ENCODE peak calls at places on chromosomes 3 and 15, in four cellular contexts. Y, M, Z and E are unnamed samples.

GRCh38 chr3:13715961-13716360 is 163.9 kb downstream of the WNT7A start:
- DNase-seq in M (peak), Y (no peak), Z (no peak), E (no peak)

GRCh38 chr15:63502137-63502801 is 2.1 kb upstream of the USP3 start:
- DNase-seq in Y (no peak), Z (peak), M (no peak), E (no peak)

GRCh38 chr3:146968204-146968651 is 363.1 kb upstream of the PLSCR5 start:
- DNase-seq in Y (no peak), M (no peak), Z (peak), E (no peak)

GRCh38 chr3:53354945-53355498 is 7.7 kb upstream of the DCP1A start:
- DNase-seq in Z (peak), Y (no peak), M (no peak), E (no peak)

GRCh38 chr3:111846717-111847116 is 12.3 kb upstream of the PHLDB2 start:
- DNase-seq in M (no peak), Z (peak), Y (no peak), E (no peak)

GRCh38 chr3:158528306-158528705 is 42.7 kb upstream of the MLF1 start:
- DNase-seq in Z (no peak), Y (no peak), M (peak), E (no peak)

GRCh38 chr3:111963424-111963823 is 15.4 kb upstream of the ABHD10 start:
- DNase-seq in Z (peak), Y (no peak), M (no peak), E (no peak)

GRCh38 chr15:85725019-85725418 is 69.7 kb downstream of the KLHL25 start:
- DNase-seq in M (no peak), Z (no peak), Y (no peak), E (no peak)

GRCh38 chr3:146071636-146072035 is 89.3 kb downstream of the PLOD2 start:
- DNase-seq in Y (no peak), M (no peak), Z (peak), E (no peak)

GRCh38 chr15:77493324-77493907 is 72.7 kb downstream of the HMG20A start:
- DNase-seq in M (no peak), Y (no peak), Z (no peak), E (peak)

GRCh38 chr3:103055021-103055420 is 620.2 kb downstream of the ZPLD1 start:
- DNase-seq in M (no peak), Y (no peak), Z (no peak), E (no peak)

GRCh38 chr3:127954642-127955041 is 39.6 kb downstream of the KBTBD12 start:
- DNase-seq in M (no peak), Y (no peak), Z (no peak), E (no peak)

GRCh38 chr15:100623301-100623700 is 20.9 kb downstream of the ASB7 start:
- DNase-seq in M (no peak), Z (peak), Y (no peak), E (no peak)

GRCh38 chr3:184366619-184367321 is 5.3 kb downstream of the POLR2H start:
- DNase-seq in Z (no peak), M (no peak), Y (no peak), E (no peak)

GRCh38 chr3:22685598-22685997 is 517.5 kb upstream of the UBE2E2 start:
- DNase-seq in Z (peak), M (no peak), Y (no peak), E (no peak)

GRCh38 chr3:131705558-131706051 is 202.8 kb upstream of the MRPL3 start:
- DNase-seq in Z (peak), Y (no peak), M (no peak), E (no peak)

GRCh38 chr3:152317184-152317583 is 48.5 kb downstream of the MBNL1 start:
- DNase-seq in M (no peak), Z (no peak), Y (no peak), E (no peak)

GRCh38 chr3:85298032-85298431 is 339.2 kb downstream of the CADM2 start:
- DNase-seq in Z (no peak), Y (no peak), M (no peak), E (no peak)

GRCh38 chr3:197730200-197730599 is 6.5 kb downstream of the RUBCN start:
- DNase-seq in Y (peak), M (no peak), Z (peak), E (no peak)

GRCh38 chr15:99476413-99477222 is 89.2 kb upstream of the MEF2A start:
- DNase-seq in Y (peak), Z (peak), M (peak), E (peak)

GRCh38 chr3:53525765-53526761 is 31.7 kb downstream of the CACNA1D start:
- DNase-seq in M (no peak), Y (no peak), Z (no peak), E (no peak)

GRCh38 chr3:123584284-123584987 is 417 bp downstream of the HACD2 start:
- DNase-seq in Z (peak), M (peak), Y (no peak), E (no peak)

GRCh38 chr15:74144153-74144775 is 13.9 kb downstream of the ISLR2 start:
- DNase-seq in Z (no peak), M (no peak), Y (no peak), E (no peak)

GRCh38 chr3:46934067-46934466 is 42.5 kb downstream of the CCDC12 start:
- DNase-seq in M (peak), Z (no peak), Y (no peak), E (no peak)

GRCh38 chr3:30282052-30282708 is 324.2 kb upstream of the TGFBR2 start:
- DNase-seq in Y (no peak), Z (peak), M (no peak), E (no peak)

GRCh38 chr3:42226470-42227425 is 39.2 kb downstream of the CCK start:
- DNase-seq in M (no peak), Z (peak), Y (no peak), E (no peak)

GRCh38 chr3:122786067-122786466 is 7.6 kb downstream of the HSPBAP1 start:
- DNase-seq in M (no peak), Z (peak), Y (no peak), E (no peak)

GRCh38 chr15:79769081-79769481 is 127.7 kb downstream of the MTHFS start:
- DNase-seq in M (peak), Z (peak), Y (no peak), E (no peak)